ENCODE peak calls at places on chromosomes 11 and 22, in seven cellular contexts. One of them, this sample, is unnamed. For H3K4me1, the result is how much of the 10 kb centered on the place peaks cover.

GRCh38 chr11:86873573-86874083 is 73.3 kb downstream of the PRSS23 start:
- DNase-seq in adrenal gland: no peak
- DNase-seq in HAP-1: no peak
- DNase-seq in heart left ventricle: no peak
- DNase-seq in NT2/D1: no peak
- DNase-seq in right cardiac atrium: no peak
- DNase-seq in HCT116: no peak
- DNase-seq in this sample: no peak

GRCh38 chr11:94845622-94846021 is 77.5 kb downstream of the AMOTL1 start:
- DNase-seq in adrenal gland: no peak
- DNase-seq in HAP-1: no peak
- DNase-seq in heart left ventricle: no peak
- DNase-seq in NT2/D1: no peak
- DNase-seq in right cardiac atrium: no peak
- DNase-seq in HCT116: no peak
- DNase-seq in this sample: no peak

GRCh38 chr11:22459053-22459452 is 120.9 kb downstream of the SLC17A6 start:
- DNase-seq in adrenal gland: no peak
- DNase-seq in HAP-1: no peak
- DNase-seq in heart left ventricle: no peak
- DNase-seq in NT2/D1: no peak
- DNase-seq in right cardiac atrium: no peak
- DNase-seq in HCT116: no peak
- DNase-seq in this sample: no peak

GRCh38 chr11:119155733-119156492 is 7.1 kb downstream of the ABCG4 start:
- DNase-seq in adrenal gland: no peak
- DNase-seq in HAP-1: peak
- DNase-seq in heart left ventricle: no peak
- DNase-seq in NT2/D1: no peak
- DNase-seq in right cardiac atrium: no peak
- DNase-seq in HCT116: peak
- DNase-seq in this sample: no peak

GRCh38 chr22:32764330-32765116 is 37.0 kb upstream of the TIMP3 start:
- DNase-seq in adrenal gland: peak
- DNase-seq in HAP-1: no peak
- DNase-seq in heart left ventricle: peak
- DNase-seq in NT2/D1: no peak
- DNase-seq in right cardiac atrium: peak
- DNase-seq in HCT116: no peak
- DNase-seq in this sample: peak

GRCh38 chr22:32803020-32803758 is 1.7 kb downstream of the TIMP3 start:
- DNase-seq in adrenal gland: peak
- DNase-seq in HAP-1: no peak
- DNase-seq in heart left ventricle: no peak
- DNase-seq in NT2/D1: no peak
- DNase-seq in right cardiac atrium: peak
- DNase-seq in HCT116: no peak
- DNase-seq in this sample: no peak

GRCh38 chr11:77371646-77372045 is 70.2 kb upstream of the GDPD4 start:
- DNase-seq in adrenal gland: no peak
- DNase-seq in HAP-1: no peak
- DNase-seq in heart left ventricle: no peak
- DNase-seq in NT2/D1: no peak
- DNase-seq in right cardiac atrium: no peak
- DNase-seq in HCT116: no peak
- DNase-seq in this sample: no peak

GRCh38 chr11:114066046-114066648 is 6.6 kb downstream of the ZBTB16 start:
- DNase-seq in adrenal gland: no peak
- DNase-seq in HAP-1: no peak
- DNase-seq in heart left ventricle: no peak
- DNase-seq in NT2/D1: no peak
- DNase-seq in right cardiac atrium: no peak
- DNase-seq in HCT116: no peak
- DNase-seq in this sample: no peak

GRCh38 chr11:75565221-75565814 is 3.3 kb downstream of the SERPINH1 start:
- DNase-seq in adrenal gland: peak
- DNase-seq in HAP-1: no peak
- DNase-seq in heart left ventricle: peak
- DNase-seq in NT2/D1: no peak
- DNase-seq in right cardiac atrium: peak
- DNase-seq in HCT116: no peak
- DNase-seq in this sample: no peak

GRCh38 chr11:13897606-13898276 is 64.8 kb upstream of the SPON1 start:
- DNase-seq in adrenal gland: no peak
- DNase-seq in HAP-1: no peak
- DNase-seq in heart left ventricle: no peak
- DNase-seq in NT2/D1: no peak
- DNase-seq in right cardiac atrium: no peak
- DNase-seq in HCT116: no peak
- DNase-seq in this sample: no peak

GRCh38 chr11:113106507-113106906 is 145.3 kb downstream of the NCAM1 start:
- DNase-seq in adrenal gland: no peak
- DNase-seq in HAP-1: no peak
- DNase-seq in heart left ventricle: no peak
- DNase-seq in NT2/D1: no peak
- DNase-seq in right cardiac atrium: no peak
- DNase-seq in HCT116: no peak
- DNase-seq in this sample: no peak

GRCh38 chr11:76728778-76729177 is 54.4 kb upstream of the TSKU start:
- DNase-seq in adrenal gland: no peak
- DNase-seq in HAP-1: no peak
- DNase-seq in heart left ventricle: no peak
- DNase-seq in NT2/D1: no peak
- DNase-seq in right cardiac atrium: no peak
- DNase-seq in HCT116: no peak
- DNase-seq in this sample: no peak

GRCh38 chr22:40193429-40194421 is 16.0 kb downstream of the TNRC6B start:
- DNase-seq in adrenal gland: no peak
- DNase-seq in HAP-1: peak
- DNase-seq in heart left ventricle: no peak
- DNase-seq in NT2/D1: peak
- DNase-seq in right cardiac atrium: no peak
- DNase-seq in HCT116: no peak
- DNase-seq in this sample: no peak

GRCh38 chr22:21641417-21641794 is 696 bp upstream of the SDF2L1 start:
- DNase-seq in adrenal gland: peak
- DNase-seq in HAP-1: peak
- DNase-seq in heart left ventricle: no peak
- DNase-seq in NT2/D1: no peak
- DNase-seq in right cardiac atrium: peak
- DNase-seq in HCT116: no peak
- DNase-seq in this sample: no peak

GRCh38 chr11:109236696-109237095 is 185.3 kb upstream of the C11orf87 start:
- DNase-seq in adrenal gland: no peak
- DNase-seq in HAP-1: no peak
- DNase-seq in heart left ventricle: no peak
- DNase-seq in NT2/D1: no peak
- DNase-seq in right cardiac atrium: no peak
- DNase-seq in HCT116: no peak
- DNase-seq in this sample: no peak

GRCh38 chr11:12123177-12123576 is 12.8 kb downstream of the MICAL2 start:
- DNase-seq in adrenal gland: no peak
- DNase-seq in HAP-1: no peak
- DNase-seq in heart left ventricle: no peak
- DNase-seq in NT2/D1: no peak
- DNase-seq in right cardiac atrium: no peak
- DNase-seq in HCT116: no peak
- DNase-seq in this sample: no peak

GRCh38 chr22:25747245-25747944 is 5.4 kb downstream of the MYO18B start:
- DNase-seq in adrenal gland: peak
- DNase-seq in HAP-1: no peak
- DNase-seq in heart left ventricle: no peak
- DNase-seq in NT2/D1: no peak
- DNase-seq in right cardiac atrium: no peak
- DNase-seq in HCT116: peak
- DNase-seq in this sample: peak

DNA sequence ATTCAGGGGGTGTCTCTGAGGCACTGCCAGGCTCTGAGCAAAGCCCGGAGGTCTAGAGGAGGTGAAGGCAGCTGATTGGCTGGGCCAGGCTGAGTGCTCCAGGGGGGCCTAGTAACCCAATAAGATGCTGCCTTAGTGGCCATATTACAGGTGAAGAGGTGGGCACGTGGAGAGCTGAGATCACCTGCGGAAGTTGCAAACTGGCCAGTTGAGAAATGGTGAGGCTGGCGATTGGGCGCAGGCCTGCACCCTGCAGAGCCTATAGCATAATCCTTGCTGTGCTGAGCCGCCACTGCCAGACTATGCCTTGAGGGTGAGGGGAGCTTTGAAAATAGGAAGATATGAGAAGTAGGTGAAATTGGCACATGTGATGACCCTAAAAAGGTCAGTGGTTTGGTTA is 21.7 kb downstream of the DERL3 start:
- DNase-seq in adrenal gland: no peak
- DNase-seq in HAP-1: no peak
- DNase-seq in heart left ventricle: no peak
- DNase-seq in NT2/D1: no peak
- DNase-seq in right cardiac atrium: peak
- DNase-seq in HCT116: no peak
- DNase-seq in this sample: no peak
- H3K4me1 ChIP-seq in adrenal gland: under half
- H3K4me1 ChIP-seq in HAP-1: under half
- H3K4me1 ChIP-seq in heart left ventricle: under half
- H3K4me1 ChIP-seq in NT2/D1: under half
- H3K4me1 ChIP-seq in right cardiac atrium: under half
- H3K4me1 ChIP-seq in HCT116: under half
- H3K4me1 ChIP-seq in this sample: under half

GRCh38 chr11:64071849-64072248 is 36.1 kb downstream of the FLRT1 start:
- DNase-seq in adrenal gland: no peak
- DNase-seq in HAP-1: no peak
- DNase-seq in heart left ventricle: no peak
- DNase-seq in NT2/D1: no peak
- DNase-seq in right cardiac atrium: no peak
- DNase-seq in HCT116: no peak
- DNase-seq in this sample: no peak
- H3K4me1 ChIP-seq in adrenal gland: under half
- H3K4me1 ChIP-seq in HAP-1: under half
- H3K4me1 ChIP-seq in heart left ventricle: under half
- H3K4me1 ChIP-seq in NT2/D1: under half
- H3K4me1 ChIP-seq in right cardiac atrium: under half
- H3K4me1 ChIP-seq in HCT116: under half
- H3K4me1 ChIP-seq in this sample: under half

DNA sequence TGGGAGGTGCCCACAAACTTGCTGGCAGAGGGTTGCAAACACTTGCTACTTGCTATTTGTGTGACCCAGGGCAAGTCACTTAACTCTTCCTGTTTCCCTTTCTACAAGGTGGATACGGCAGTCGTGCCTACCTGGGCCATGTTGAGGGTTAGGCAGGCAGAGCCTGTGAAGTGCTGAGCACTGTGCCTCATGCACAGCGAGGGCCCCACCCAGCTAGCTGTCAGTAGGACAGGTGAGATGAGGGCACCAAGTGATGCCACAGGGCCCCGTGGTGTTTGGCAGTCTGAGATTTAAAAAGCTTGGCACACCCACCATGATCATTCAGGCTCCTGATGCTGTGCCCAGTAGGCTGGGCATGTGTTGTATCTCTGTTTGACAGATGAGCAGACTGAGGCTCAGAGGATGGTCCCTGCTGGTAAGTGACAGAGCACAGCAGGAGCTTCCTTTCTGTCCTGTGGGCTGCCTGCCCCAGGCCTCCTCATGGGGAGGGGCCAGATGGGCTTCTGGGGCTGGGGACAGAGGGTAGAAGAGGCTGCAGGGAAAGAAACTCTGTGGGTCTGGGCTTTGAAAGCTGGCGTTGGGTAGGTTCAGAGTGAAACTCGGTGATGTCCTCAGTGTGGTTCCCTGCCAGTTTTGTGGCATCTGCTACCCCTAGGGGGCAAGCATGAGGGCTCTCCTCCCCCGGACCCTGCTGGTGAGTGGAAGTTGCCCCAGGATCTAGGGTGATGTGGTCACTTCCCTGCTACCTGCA is 59.3 kb downstream of the TSPAN18 start:
- DNase-seq in adrenal gland: no peak
- DNase-seq in HAP-1: peak
- DNase-seq in heart left ventricle: no peak
- DNase-seq in NT2/D1: no peak
- DNase-seq in right cardiac atrium: peak
- DNase-seq in HCT116: no peak
- DNase-seq in this sample: no peak
- H3K4me1 ChIP-seq in adrenal gland: under half
- H3K4me1 ChIP-seq in HAP-1: under half
- H3K4me1 ChIP-seq in heart left ventricle: under half
- H3K4me1 ChIP-seq in NT2/D1: under half
- H3K4me1 ChIP-seq in right cardiac atrium: under half
- H3K4me1 ChIP-seq in HCT116: under half
- H3K4me1 ChIP-seq in this sample: under half

DNA sequence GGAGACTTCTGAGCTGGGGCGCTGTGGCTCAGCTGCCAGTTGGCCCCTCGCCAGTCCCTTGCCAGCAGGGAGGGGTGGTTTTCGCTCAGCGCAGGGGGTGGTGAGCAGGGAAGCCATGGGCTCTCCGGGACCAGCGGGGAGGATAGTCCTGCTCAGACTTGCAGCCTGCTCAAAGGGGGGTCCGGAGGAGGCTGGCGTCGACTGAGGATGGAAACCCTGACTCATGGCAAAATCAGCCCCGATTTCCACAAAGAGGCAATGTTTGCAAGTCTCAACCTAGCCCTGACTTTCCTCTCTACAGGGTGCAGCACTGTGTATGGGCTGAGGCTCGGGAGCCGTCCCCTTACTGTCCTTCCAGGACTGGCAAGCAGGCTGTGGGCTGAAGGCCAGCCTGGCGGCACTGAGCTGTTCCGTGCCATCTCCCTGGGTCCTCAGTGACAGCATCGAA is 35.1 kb downstream of the FBLN1 start:
- DNase-seq in adrenal gland: no peak
- DNase-seq in HAP-1: no peak
- DNase-seq in heart left ventricle: no peak
- DNase-seq in NT2/D1: no peak
- DNase-seq in right cardiac atrium: peak
- DNase-seq in HCT116: no peak
- DNase-seq in this sample: no peak
- H3K4me1 ChIP-seq in adrenal gland: under half
- H3K4me1 ChIP-seq in HAP-1: under half
- H3K4me1 ChIP-seq in heart left ventricle: under half
- H3K4me1 ChIP-seq in NT2/D1: under half
- H3K4me1 ChIP-seq in right cardiac atrium: under half
- H3K4me1 ChIP-seq in HCT116: under half
- H3K4me1 ChIP-seq in this sample: under half

DNA sequence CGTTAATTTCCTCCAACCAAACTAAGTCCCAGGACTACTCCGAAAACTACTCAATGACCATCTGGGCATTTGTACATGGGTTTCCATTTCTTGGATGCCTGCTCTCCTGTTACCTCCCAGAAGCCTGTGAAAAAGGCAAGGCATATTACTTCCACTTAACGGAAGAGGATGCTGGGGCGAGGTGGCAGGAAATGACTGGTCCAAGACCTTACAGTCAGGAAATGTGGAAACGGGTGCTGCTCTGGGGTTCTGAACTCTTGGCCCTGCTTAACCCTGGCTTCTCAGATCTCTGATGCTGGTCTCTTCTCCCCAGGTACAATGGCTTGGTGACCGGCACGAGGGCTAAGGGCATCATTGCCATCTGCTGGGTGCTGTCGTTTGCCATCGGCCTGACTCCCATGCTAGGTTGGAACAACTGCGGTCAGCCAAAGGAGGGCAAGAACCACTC is 12.9 kb downstream of the ADORA2A start:
- DNase-seq in adrenal gland: peak
- DNase-seq in HAP-1: no peak
- DNase-seq in heart left ventricle: no peak
- DNase-seq in NT2/D1: no peak
- DNase-seq in right cardiac atrium: no peak
- DNase-seq in HCT116: no peak
- DNase-seq in this sample: no peak
- H3K4me1 ChIP-seq in adrenal gland: under half
- H3K4me1 ChIP-seq in HAP-1: under half
- H3K4me1 ChIP-seq in heart left ventricle: under half
- H3K4me1 ChIP-seq in NT2/D1: under half
- H3K4me1 ChIP-seq in right cardiac atrium: under half
- H3K4me1 ChIP-seq in HCT116: under half
- H3K4me1 ChIP-seq in this sample: under half

This sample was measured in gastrocnemius medialis.